ENCODE peak calls at places on chromosomes 5 and 9, in six cellular contexts. A is fibroblast of pulmonary artery, O is foreskin fibroblast, W is body of pancreas, U is kidney epithelial cell, D is aorta. K is an unnamed sample.

GRCh38 chr9:31799953-31800609 is 584.4 kb upstream of the ACO1 start:
- DNase-seq in D (no peak), W (no peak), O (peak), A (peak), U (peak), K (no peak)

GRCh38 chr5:33299621-33300208 is 141.1 kb upstream of the TARS1 start:
- DNase-seq in W (no peak), A (peak), D (no peak), U (peak), O (peak), K (no peak)

GRCh38 chr9:126306071-126306647 is 20.5 kb upstream of the MVB12B start:
- DNase-seq in U (no peak), O (no peak), W (no peak), A (no peak), D (no peak), K (no peak)

GRCh38 chr5:118984602-118985001 is 3.7 kb downstream of the DTWD2 start:
- DNase-seq in D (no peak), U (no peak), O (peak), W (no peak), A (peak), K (no peak)

GRCh38 chr5:14171621-14172020 is 28.5 kb downstream of the TRIO start:
- DNase-seq in U (no peak), O (peak), A (peak), D (no peak), W (no peak), K (no peak)

GRCh38 chr9:79984429-79985067 is 412.8 kb downstream of the TLE4 start:
- DNase-seq in A (no peak), O (no peak), D (no peak), W (no peak), U (no peak), K (no peak)

GRCh38 chr5:172607213-172607793 is 33.8 kb upstream of the NEURL1B start:
- DNase-seq in D (no peak), A (peak), W (no peak), O (no peak), U (no peak), K (peak)

GRCh38 chr9:116813029-116813295 is 125.9 kb downstream of the TRIM32 start:
- DNase-seq in U (no peak), O (no peak), D (no peak), A (no peak), W (no peak), K (no peak)

GRCh38 chr9:109387206-109387605 is 66.3 kb upstream of the EPB41L4B start:
- DNase-seq in U (no peak), W (no peak), D (no peak), A (no peak), O (peak), K (no peak)

GRCh38 chr9:13613296-13613695 is 333.8 kb upstream of the MPDZ start:
- DNase-seq in A (no peak), O (no peak), U (no peak), W (no peak), D (no peak), K (no peak)

GRCh38 chr9:83509372-83509771 is 28.8 kb downstream of the FRMD3 start:
- DNase-seq in W (no peak), D (no peak), U (no peak), A (peak), O (peak), K (peak)

GRCh38 chr9:95778957-95779356 is 96.5 kb upstream of the ERCC6L2 start:
- DNase-seq in D (no peak), W (no peak), A (peak), U (peak), O (peak), K (peak)

GRCh38 chr9:2341956-2342355 is 279.6 kb upstream of the VLDLR start:
- DNase-seq in A (no peak), W (no peak), U (no peak), D (no peak), O (no peak), K (no peak)

GRCh38 chr5:116646611-116647289 is 72.1 kb upstream of the SEMA6A start:
- DNase-seq in D (no peak), A (no peak), U (no peak), W (no peak), O (no peak), K (no peak)

GRCh38 chr5:176619203-176619568 is 9.2 kb upstream of the GPRIN1 start:
- DNase-seq in D (peak), O (peak), U (peak), W (peak), A (peak), K (peak)

GRCh38 chr9:129174724-129175514 is 3.1 kb downstream of the IER5L start:
- DNase-seq in A (peak), W (peak), U (peak), D (peak), O (peak), K (peak)

GRCh38 chr5:80255425-80255751 is 460 bp downstream of the SERINC5 start:
- DNase-seq in A (peak), U (no peak), W (peak), D (peak), O (peak), K (peak)

GRCh38 chr9:133579231-133579560 is 30.0 kb downstream of the FAM163B start:
- DNase-seq in U (no peak), A (no peak), O (no peak), D (no peak), W (no peak), K (no peak)

GRCh38 chr5:170221319-170221718 is 11.5 kb upstream of the C5orf58 start:
- DNase-seq in A (peak), D (no peak), U (no peak), W (no peak), O (no peak), K (no peak)

GRCh38 chr9:85536514-85536913 is 205.2 kb downstream of the AGTPBP1 start:
- DNase-seq in U (no peak), A (no peak), O (no peak), D (no peak), W (no peak), K (no peak)

GRCh38 chr5:124057161-124057814 is 545.3 kb downstream of the CSNK1G3 start:
- DNase-seq in D (no peak), A (no peak), U (peak), W (peak), O (no peak), K (no peak)

GRCh38 chr9:20620658-20621552 is 1.4 kb downstream of the MLLT3 start:
- DNase-seq in W (peak), O (peak), U (no peak), D (peak), A (peak), K (peak)

GRCh38 chr9:72361227-72361626 is 3.8 kb downstream of the ZFAND5 start:
- DNase-seq in A (no peak), O (no peak), D (no peak), U (no peak), W (no peak), K (no peak)

GRCh38 chr9:133656211-133657119 is 20.3 kb downstream of the DBH start:
- DNase-seq in D (no peak), W (no peak), O (no peak), A (no peak), U (no peak), K (no peak)

GRCh38 chr9:131709741-131710499 is 30.0 kb downstream of the RAPGEF1 start:
- DNase-seq in W (no peak), O (peak), A (peak), U (no peak), D (no peak), K (no peak)

GRCh38 chr5:93572773-93573626 is 8.0 kb downstream of the NR2F1-AS1 start:
- DNase-seq in W (no peak), O (no peak), A (peak), D (no peak), U (no peak), K (no peak)

GRCh38 chr5:163893301-163893700 is 387.9 kb downstream of the MAT2B start:
- DNase-seq in O (peak), U (no peak), D (no peak), W (no peak), A (peak), K (no peak)

GRCh38 chr5:167851416-167851815 is 440.0 kb upstream of the WWC1 start:
- DNase-seq in A (peak), W (no peak), O (no peak), U (no peak), D (no peak), K (no peak)

GRCh38 chr5:34717426-34718327 is 61.5 kb downstream of the RAI14 start:
- DNase-seq in O (peak), W (no peak), D (no peak), A (peak), U (peak), K (no peak)

GRCh38 chr5:120140510-120140909 is 323.6 kb upstream of the PRR16 start:
- DNase-seq in D (no peak), O (no peak), A (no peak), U (no peak), W (no peak), K (no peak)

GRCh38 chr9:80836013-80836412 is 853.3 kb downstream of the TLE1 start:
- DNase-seq in O (no peak), A (no peak), U (no peak), D (no peak), W (no peak), K (no peak)

GRCh38 chr5:179912951-179913350 is 5.3 kb upstream of the TBC1D9B start:
- DNase-seq in A (no peak), D (no peak), O (no peak), W (no peak), U (no peak), K (no peak)

DNA sequence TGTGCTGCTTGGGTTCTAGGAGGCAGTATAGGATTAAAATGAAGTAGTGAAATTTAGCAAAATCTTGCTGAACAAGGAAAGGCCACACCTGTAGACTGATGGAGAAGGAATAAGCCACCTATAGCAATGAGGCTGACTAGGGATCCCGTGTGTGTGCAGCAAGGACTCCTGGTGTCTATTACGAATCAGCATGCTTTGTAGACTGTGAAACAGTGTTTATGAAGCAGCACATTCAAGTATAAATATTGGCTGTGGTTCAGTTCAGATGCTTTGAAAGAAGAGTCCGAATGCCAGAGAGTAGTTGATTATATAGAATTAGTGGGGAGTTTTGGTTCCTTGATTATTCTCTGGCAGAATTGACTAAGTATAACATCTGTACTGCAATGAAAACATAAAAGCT is 41.8 kb downstream of the CAST start:
- DNase-seq in U (no peak), D (no peak), W (no peak), A (no peak), O (no peak), K (no peak)
- H3K4me3 ChIP-seq in U (no peak), D (peak), W (no peak), A (peak), O (peak), K (peak)

GRCh38 chr5:135386886-135387628 is 12.0 kb downstream of the MACROH2A1 start:
- DNase-seq in U (no peak), D (no peak), W (peak), A (peak), O (peak), K (no peak)
- H3K4me3 ChIP-seq in U (no peak), D (no peak), W (no peak), A (no peak), O (no peak), K (no peak)

DNA sequence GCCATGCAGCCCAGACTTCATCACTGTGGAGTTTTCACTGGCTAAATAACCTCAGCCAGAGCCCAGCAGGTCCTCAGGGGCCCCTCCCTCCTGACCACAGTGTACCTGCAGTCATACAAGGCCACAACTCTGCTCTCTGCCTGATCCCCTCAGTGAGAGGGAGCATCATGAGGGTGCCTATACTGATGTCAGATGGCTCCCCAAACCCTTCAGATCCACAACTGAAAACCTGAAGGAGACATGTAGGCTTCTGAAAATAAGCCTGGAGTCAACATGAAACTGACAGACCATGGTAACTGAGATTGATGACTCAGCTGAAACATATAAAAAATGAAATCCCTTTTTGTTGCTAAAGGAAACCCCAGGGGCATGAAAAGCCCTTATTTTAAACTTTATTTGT is 68.5 kb downstream of the FGF1 start:
- DNase-seq in D (no peak), U (no peak), W (no peak), O (peak), A (no peak), K (no peak)
- H3K4me3 ChIP-seq in D (no peak), U (no peak), W (no peak), O (no peak), A (no peak), K (no peak)

GRCh38 chr9:34651286-34651685 is 699 bp upstream of the IL11RA start:
- DNase-seq in A (peak), W (peak), U (no peak), O (peak), D (no peak), K (no peak)
- H3K4me3 ChIP-seq in A (peak), W (no peak), U (peak), O (peak), D (no peak), K (peak)

DNA sequence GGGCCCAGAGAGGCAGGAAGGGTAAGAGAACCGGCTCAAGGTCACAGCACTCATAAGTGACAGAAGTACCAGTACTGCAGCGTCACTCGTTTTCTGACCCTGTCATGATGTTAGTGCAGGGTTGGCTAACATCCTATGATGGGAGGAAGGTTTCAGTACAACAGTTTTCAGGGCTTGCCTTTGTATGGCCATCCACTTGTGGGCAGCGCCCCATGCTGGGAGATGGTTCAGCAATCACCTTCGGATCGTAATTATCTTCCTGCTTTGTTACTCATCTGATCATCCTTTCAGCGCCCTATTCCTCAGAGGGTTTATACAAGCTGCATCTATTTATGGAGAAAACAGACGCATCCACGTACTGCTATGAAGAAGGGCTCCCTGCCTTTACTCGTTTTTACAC is 2.4 kb downstream of the MAP1B start:
- DNase-seq in A (no peak), D (no peak), U (no peak), W (no peak), O (peak), K (peak)
- H3K4me3 ChIP-seq in A (peak), D (peak), U (peak), W (no peak), O (peak), K (no peak)

GRCh38 chr5:152470167-152470566 is 65.1 kb upstream of the NMUR2 start:
- DNase-seq in W (no peak), O (no peak), A (no peak), U (no peak), D (no peak), K (no peak)

GRCh38 chr5:152466079-152466745 is 61.1 kb upstream of the NMUR2 start:
- DNase-seq in O (no peak), W (no peak), D (no peak), U (no peak), A (no peak), K (no peak)

DNA sequence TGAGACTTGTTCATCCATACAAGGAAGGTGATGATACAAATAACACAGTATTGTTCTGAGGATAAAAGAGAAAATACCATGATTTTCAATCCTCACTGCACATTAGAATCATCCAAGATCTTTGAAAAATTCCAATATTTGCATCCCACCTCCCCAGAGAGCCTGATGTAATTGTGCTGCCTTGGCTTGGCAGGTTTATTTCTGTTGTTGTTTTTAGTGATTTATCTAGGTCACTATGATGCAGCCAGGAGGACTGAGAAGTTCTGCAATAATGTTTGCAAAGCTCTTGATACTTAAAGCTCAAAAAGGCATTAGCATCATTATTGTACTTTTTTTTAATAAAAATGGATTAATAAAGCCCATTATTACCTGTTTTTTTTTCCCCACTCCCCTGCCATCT is 67.0 kb upstream of the NMUR2 start:
- DNase-seq in A (no peak), O (no peak), D (no peak), W (no peak), U (no peak), K (no peak)
- H3K4me3 ChIP-seq in A (no peak), O (no peak), D (no peak), W (no peak), U (no peak), K (no peak)

GRCh38 chr5:103397996-103398581 is 139.5 kb downstream of the MACIR start:
- DNase-seq in U (no peak), D (no peak), A (no peak), O (peak), W (no peak), K (no peak)
- H3K4me3 ChIP-seq in U (no peak), D (no peak), A (no peak), O (peak), W (no peak), K (no peak)

DNA sequence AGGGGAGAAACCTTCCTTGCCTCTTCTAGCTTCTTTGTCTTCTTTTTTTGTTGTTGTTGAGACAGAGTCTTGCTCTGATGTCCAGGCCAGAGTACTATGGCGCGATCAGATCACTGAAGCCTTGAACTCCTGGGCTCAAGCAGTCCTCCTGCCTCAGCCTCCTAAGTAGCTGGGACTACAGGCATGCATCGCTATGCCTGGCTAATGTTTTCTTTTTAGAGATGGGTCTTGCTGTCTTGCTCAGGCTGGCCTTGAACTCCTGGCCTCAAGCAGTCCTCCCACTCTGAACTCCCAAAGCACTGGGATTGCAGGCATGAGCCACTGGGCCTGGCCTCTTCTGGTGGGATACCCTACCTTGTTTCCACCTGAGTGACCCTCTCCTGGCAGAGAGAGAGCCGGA is 3.4 kb upstream of the PAXX start:
- DNase-seq in A (no peak), O (no peak), U (no peak), W (no peak), D (no peak), K (no peak)
- H3K4me3 ChIP-seq in A (no peak), O (no peak), U (no peak), W (no peak), D (no peak), K (no peak)